ENCODE peak calls at places on chromosomes 5 and 9, in ten cellular contexts. R is erythroblast; E is IMR-90; S is kidney tubule cell; F is T-helper 1 cell; X is CD8-positive, alpha-beta memory T cell; T is HEK293T; B is T-helper 17 cell; I is activated CD4-positive, alpha-beta T cell treated with anti-CD3 and anti-CD28 coated beads, Interleukin-2, amount 50 U/mL, for 48 hours; W is SW 1271. C is an unnamed sample.

GRCh38 chr5:50702615-50703325 is 36.3 kb downstream of the PARP8 start:
- DNase-seq in R (no peak), E (no peak), S (no peak), F (no peak), X (no peak), T (no peak), B (no peak), I (no peak), W (no peak), C (no peak)

GRCh38 chr5:36458746-36459145 is 147.7 kb upstream of the SLC1A3 start:
- DNase-seq in R (no peak), E (no peak), S (no peak), F (no peak), X (no peak), T (no peak), B (no peak), I (no peak), W (no peak), C (no peak)

GRCh38 chr5:76716456-76717157 is 681 bp downstream of the F2R start:
- DNase-seq in R (peak; percentile 16), E (no peak), S (no peak), F (no peak), X (no peak), T (peak; percentile 27), B (no peak), I (peak; percentile 32), W (no peak), C (peak; percentile 77)

GRCh38 chr9:114884787-114885452 is 45.5 kb downstream of the TNFSF8 start:
- DNase-seq in R (no peak), E (peak; percentile 22), S (peak; percentile 87), F (no peak), X (no peak), T (no peak), B (no peak), I (no peak), W (no peak), C (no peak)

GRCh38 chr5:107248065-107248695 is 422.6 kb downstream of the EFNA5 start:
- DNase-seq in R (peak; percentile 62), E (peak; percentile 29), S (peak; percentile 49), F (peak; percentile 0), X (peak; percentile 9), T (peak; percentile 60), B (no peak), I (peak; percentile 63), W (no peak), C (peak; percentile 50)

GRCh38 chr9:98554752-98555151 is 154.0 kb downstream of the GABBR2 start:
- DNase-seq in R (no peak), E (no peak), S (no peak), F (no peak), X (no peak), T (no peak), B (no peak), I (no peak), W (no peak), C (no peak)

GRCh38 chr5:35415305-35415704 is 185.0 kb upstream of the PRLR start:
- DNase-seq in R (no peak), E (no peak), S (no peak), F (no peak), X (no peak), T (no peak), B (no peak), I (no peak), W (no peak), C (no peak)

GRCh38 chr9:132141948-132142594 is 19.8 kb upstream of the NTNG2 start:
- DNase-seq in R (no peak), E (no peak), S (no peak), F (no peak), X (no peak), T (no peak), B (no peak), I (no peak), W (no peak), C (peak; percentile 77)

GRCh38 chr5:113294341-113295110 is 140.3 kb downstream of the TSSK1B start:
- DNase-seq in R (peak; percentile 17), E (peak; percentile 93), S (peak; percentile 88), F (peak; percentile 59), X (peak; percentile 53), T (peak; percentile 87), B (peak; percentile 56), I (peak; percentile 86), W (peak; percentile 61), C (peak; percentile 97)

GRCh38 chr9:110671849-110672248 is 3.3 kb downstream of the MUSK start:
- DNase-seq in R (no peak), E (no peak), S (no peak), F (no peak), X (no peak), T (no peak), B (no peak), I (no peak), W (no peak), C (no peak)

GRCh38 chr5:130335116-130335515 is 430.9 kb downstream of the CHSY3 start:
- DNase-seq in R (no peak), E (no peak), S (peak; percentile 8), F (no peak), X (no peak), T (no peak), B (no peak), I (no peak), W (no peak), C (no peak)

GRCh38 chr5:36385495-36385894 is 83.8 kb upstream of the RANBP3L start:
- DNase-seq in R (no peak), E (no peak), S (no peak), F (no peak), X (no peak), T (no peak), B (no peak), I (no peak), W (no peak), C (no peak)